ENCODE peak calls at places on chromosomes 12 and 14, in five cellular contexts. F is cardiac muscle cell; I is WERI-Rb-1; H is CD4-positive, CD25-positive, alpha-beta regulatory T cell; Q is fibroblast of lung. T is an unnamed sample. For H3K27me3, the result is how much of the 10 kb centered on the place peaks cover.

GRCh38 chr12:15532364-15532977 is 210.2 kb downstream of the PTPRO start:
- DNase-seq in F (peak), Q (peak), I (peak), H (peak), T (no peak)

GRCh38 chr12:52839706-52840105 is 5.6 kb upstream of the KRT79 start:
- DNase-seq in I (no peak), F (no peak), H (no peak), Q (no peak), T (no peak)

GRCh38 chr12:34363050-34363673 is 340.9 kb downstream of the ALG10 start:
- DNase-seq in H (no peak), I (no peak), Q (no peak), F (no peak), T (no peak)

GRCh38 chr12:50453872-50454271 is 50.9 kb upstream of the DIP2B start:
- DNase-seq in I (no peak), H (no peak), F (no peak), Q (peak), T (no peak)

GRCh38 chr12:38370311-38370710 is 53.7 kb downstream of the ALG10B start:
- DNase-seq in F (no peak), I (no peak), H (no peak), Q (no peak), T (no peak)

GRCh38 chr14:59425322-59425945 is 39.7 kb downstream of the GPR135 start:
- DNase-seq in I (no peak), Q (peak), F (no peak), H (no peak), T (no peak)

GRCh38 chr12:80044694-80045046 is 54.7 kb upstream of the OTOGL start:
- DNase-seq in H (no peak), F (no peak), I (no peak), Q (peak), T (peak)

GRCh38 chr14:94120667-94121335 is 8.6 kb downstream of the IFI27L2 start:
- DNase-seq in I (no peak), H (no peak), F (no peak), Q (peak), T (no peak)

GRCh38 chr12:94149781-94150482 is 1.6 kb downstream of the PLXNC1 start:
- DNase-seq in F (peak), H (peak), I (peak), Q (peak), T (no peak)

GRCh38 chr14:96281486-96281885 is 25.5 kb downstream of the BDKRB1 start:
- DNase-seq in H (no peak), F (no peak), I (no peak), Q (peak), T (no peak)

GRCh38 chr12:120367924-120368788 is 808 bp downstream of the MSI1 start:
- DNase-seq in H (no peak), Q (no peak), F (peak), I (peak), T (no peak)

GRCh38 chr12:120366884-120367251 is 2.1 kb downstream of the MSI1 start:
- DNase-seq in I (no peak), F (no peak), Q (no peak), H (no peak), T (no peak)

GRCh38 chr12:120366341-120366705 is 2.6 kb downstream of the MSI1 start:
- DNase-seq in F (no peak), Q (no peak), H (no peak), I (no peak), T (no peak)

GRCh38 chr12:120368789-120369475 is at the start of gene MSI1:
- DNase-seq in Q (no peak), H (no peak), I (peak), F (peak), T (no peak)

DNA sequence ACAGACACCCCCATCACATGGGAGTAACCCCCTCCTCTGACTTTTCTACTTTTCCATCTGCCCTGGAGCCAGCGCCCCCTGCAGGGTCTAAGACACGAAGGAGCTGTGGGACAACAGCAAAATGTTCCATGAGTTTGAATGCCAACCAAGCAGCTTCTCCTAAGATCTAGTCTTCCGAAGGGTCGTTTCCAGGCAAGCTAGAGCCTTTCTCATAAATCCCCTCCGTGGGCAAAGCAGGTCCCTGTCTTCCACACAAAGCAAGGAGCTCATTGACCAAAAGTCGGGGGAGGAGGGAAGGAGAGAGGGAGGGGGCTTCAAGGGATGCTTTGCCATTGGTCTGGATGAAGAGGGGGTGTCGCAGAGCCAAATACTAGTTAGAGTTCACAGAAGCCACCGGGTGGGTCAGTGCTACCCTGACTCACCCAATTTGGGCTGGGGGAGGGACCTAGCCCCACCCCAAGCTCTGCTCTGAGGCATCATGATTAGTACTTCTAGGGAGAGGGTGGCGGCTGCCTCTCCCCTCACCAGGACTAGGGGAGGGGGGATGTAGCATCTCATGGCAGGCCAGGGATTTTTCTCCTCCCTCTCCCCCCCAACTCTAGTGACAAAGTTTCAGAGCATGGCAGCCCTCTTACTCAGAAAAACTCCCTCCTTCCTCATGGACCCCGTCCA is 1.6 kb downstream of the MSI1 start:
- DNase-seq in H (no peak), Q (no peak), I (peak), F (peak), T (no peak)
- H3K4me3 ChIP-seq in H (no peak), Q (no peak), I (peak), F (peak), T (no peak)

GRCh38 chr14:69574266-69574953 is at the start of gene CCDC177:
- DNase-seq in F (peak), Q (peak), I (peak), H (peak), T (peak)
- H3K27me3 ChIP-seq in F (half or more), Q (under half), I (under half), H (under half), T (under half)

DNA sequence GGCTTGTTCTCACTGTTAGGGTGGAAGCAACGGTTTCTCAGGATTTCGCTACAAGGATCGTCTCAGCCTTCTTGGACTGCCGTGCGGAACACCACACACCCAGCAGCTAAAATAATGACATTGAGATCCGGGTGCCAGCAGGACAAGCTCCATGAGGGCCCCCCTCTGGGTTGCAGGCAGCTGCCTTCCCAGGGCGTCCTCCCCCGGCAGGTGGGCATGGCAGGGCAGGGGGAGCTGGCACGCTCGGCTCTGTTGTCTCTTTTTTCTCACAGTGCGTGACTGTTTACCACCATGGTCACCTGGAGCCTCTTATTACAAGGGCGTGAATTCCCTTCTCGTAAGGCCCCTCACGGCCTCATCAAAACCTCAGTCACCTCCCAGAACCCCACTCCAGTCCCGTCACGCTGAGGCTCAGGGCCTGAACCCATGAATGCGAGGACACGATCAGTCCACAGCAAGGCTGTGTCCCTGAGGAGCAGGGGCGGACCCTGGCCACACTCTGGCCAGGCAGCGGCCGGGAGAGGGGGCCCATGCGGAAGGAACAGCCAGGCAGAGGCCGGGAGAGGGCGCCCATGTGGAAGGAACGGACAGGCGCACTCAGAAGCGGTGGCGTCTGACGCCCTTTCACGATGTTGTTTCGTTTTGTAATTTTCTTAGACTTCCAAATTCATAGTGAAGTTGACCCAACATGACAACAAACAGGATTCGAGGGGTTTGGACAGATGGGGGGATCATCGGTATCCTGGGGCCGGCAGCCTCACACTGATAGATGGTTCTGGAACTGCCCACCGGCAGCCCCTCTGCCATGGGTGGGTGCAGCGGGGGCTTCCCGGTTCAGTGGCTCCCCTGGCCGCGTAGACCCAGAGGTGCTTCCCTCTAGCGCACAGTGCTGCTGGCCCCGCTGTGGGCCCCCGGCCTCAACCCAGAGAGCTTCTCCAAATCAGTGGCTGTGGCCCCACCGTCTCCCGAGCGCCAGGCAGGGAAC is 10.0 kb downstream of the LRCOL1 start:
- DNase-seq in H (peak), Q (peak), I (peak), F (peak), T (no peak)
- H3K4me3 ChIP-seq in H (no peak), Q (peak), I (peak), F (no peak), T (peak)

DNA sequence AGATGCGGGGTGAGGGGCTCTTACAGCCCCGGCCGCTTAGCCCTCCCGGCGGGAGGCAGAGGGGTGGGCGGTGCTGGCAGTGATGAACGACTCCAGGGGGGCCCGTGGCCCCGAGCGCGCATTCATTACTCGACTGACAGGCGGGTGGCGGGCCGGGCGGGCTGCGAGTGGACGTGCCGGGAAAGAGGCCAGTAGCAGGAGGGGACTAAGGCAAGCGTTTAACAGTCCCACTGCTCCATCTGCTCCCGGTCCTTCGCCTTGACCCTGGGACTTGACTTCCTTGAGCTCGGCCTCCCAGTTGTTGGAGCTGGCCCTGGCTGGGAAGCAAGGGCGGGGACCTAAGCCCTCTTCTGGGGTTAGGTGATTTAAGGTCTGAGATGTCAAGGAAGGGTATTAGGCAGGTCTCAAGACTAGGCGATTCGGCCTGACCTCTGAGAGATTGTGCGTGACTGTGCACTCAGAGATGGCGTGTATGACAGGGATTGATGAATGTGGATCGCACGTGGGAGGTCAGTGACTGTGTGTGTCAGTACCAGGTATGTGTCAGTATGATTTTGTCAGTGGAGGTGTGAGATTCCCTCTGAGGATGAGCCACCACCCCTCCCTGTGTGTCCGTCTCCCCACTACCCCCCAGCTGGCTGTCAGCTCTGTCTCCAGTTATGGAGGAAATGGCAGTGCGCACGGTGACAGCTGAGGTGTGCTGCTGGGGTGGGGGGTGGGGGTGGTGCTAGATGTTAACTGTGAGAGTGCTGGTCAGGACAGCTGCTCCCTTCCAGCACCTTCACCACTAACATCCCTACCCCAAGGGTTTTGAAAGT is 3.6 kb upstream of the DNAJC22 start:
- DNase-seq in F (no peak), I (peak), H (no peak), Q (no peak), T (no peak)
- H3K27me3 ChIP-seq in F (half or more), I (half or more), H (under half), Q (half or more), T (under half)

GRCh38 chr12:102163383-102163782 is 34.2 kb downstream of the PMCH start:
- DNase-seq in H (no peak), F (no peak), Q (no peak), I (no peak), T (no peak)

GRCh38 chr12:102171951-102172350 is 25.7 kb downstream of the PMCH start:
- DNase-seq in I (no peak), F (no peak), H (no peak), Q (peak), T (no peak)

GRCh38 chr12:102169922-102170698 is 27.5 kb downstream of the PMCH start:
- DNase-seq in F (peak), H (peak), I (peak), Q (peak), T (no peak)

GRCh38 chr12:102172436-102172835 is 25.2 kb downstream of the PMCH start:
- DNase-seq in F (no peak), I (no peak), H (no peak), Q (peak), T (no peak)

GRCh38 chr12:102167821-102168605 is 29.6 kb downstream of the PMCH start:
- DNase-seq in Q (peak), I (no peak), H (peak), F (no peak), T (peak)
- H3K4me3 ChIP-seq in Q (no peak), I (no peak), H (no peak), F (no peak), T (no peak)

DNA sequence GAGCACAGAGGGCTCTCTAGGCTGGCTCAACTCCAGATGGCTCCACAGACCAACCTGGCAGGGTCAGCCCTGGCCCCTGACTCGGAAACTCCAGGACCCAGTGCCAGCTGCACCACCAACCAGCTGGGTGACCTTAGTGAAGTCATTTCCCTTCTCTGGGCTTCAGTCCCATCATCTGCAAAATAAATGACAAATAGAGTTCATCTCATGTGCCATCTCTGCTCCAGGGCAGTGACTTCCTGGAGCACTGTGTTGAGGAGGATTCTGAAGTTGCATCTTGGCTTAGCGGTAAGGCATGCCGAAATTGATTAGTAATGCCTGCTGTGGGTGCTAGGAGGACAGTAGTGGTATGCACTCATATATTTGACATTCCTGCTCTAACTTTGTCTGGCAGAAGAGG is 31.5 kb downstream of the DTX1 start:
- DNase-seq in Q (no peak), F (no peak), H (no peak), I (no peak), T (no peak)
- H3K27me3 ChIP-seq in Q (under half), F (under half), H (under half), I (under half), T (under half)

GRCh38 chr12:57844725-57845477 is 1.6 kb downstream of the CTDSP2 start:
- DNase-seq in I (no peak), Q (peak), H (no peak), F (peak), T (peak)

GRCh38 chr12:57840701-57841100 is 5.8 kb downstream of the CTDSP2 start:
- DNase-seq in H (no peak), F (peak), Q (no peak), I (no peak), T (no peak)

GRCh38 chr12:57839996-57840395 is 6.5 kb downstream of the CTDSP2 start:
- DNase-seq in I (no peak), F (no peak), H (no peak), Q (no peak), T (no peak)

GRCh38 chr12:57841445-57841844 is 5.1 kb downstream of the CTDSP2 start:
- DNase-seq in F (no peak), Q (no peak), I (no peak), H (no peak), T (no peak)

DNA sequence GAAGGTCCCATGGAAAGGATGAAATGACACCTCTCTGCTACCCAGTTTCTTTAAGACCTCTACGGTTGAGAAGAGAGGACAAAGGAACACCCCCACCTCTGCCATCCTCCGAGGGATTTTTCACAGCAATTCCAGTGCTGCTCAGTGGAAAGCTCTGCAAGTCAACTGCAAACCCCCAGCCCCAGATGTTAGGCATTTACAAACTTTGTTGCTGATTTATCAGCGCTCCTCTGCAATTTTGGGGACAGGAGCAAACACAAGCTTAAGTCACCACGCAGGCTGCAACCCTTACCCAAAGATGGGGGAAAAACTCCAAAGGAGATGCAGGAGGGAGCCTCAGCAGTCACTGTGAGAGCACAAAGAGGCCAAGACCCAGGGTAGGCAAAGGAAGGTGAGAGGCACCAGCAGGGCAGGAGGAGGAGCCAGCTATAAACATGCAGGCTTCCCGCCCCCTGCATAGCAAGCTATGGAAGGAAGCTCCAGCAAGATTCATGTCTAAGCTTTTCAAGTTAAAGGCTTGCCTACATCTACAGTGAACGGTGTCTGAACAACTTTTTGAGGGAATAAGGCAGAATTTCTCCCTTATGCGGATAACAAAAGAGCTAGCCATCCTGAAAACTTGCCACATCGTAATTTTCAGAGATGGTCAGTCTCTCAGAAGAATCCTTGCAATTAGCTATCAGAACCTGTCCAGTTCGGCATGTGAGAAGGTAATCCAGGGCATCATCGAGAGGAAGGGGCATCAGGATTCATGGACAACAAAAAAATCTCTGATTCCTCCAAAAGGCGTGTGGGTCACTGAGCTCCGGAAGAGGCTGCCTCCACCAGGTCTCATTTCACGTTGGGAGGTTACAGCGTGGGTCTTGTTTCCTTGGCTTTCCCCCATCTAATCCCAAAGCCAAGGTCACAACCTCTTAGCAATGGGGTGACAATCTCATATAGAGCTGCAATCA is 3.9 kb downstream of the CTDSP2 start:
- DNase-seq in H (peak), F (peak), I (no peak), Q (no peak), T (no peak)
- H3K4me3 ChIP-seq in H (peak), F (peak), I (no peak), Q (peak), T (peak)

T was measured in GM06990.